ENCODE peak calls at places on chromosomes 11 and 22, in four cellular contexts. One of them, this sample, is unnamed. For H3K36me3, the result is how much of the 10 kb centered on the place peaks cover.

GRCh38 chr11:47186937-47187681 is 875 bp upstream of the PACSIN3 start:
- DNase-seq in pancreas: peak
- DNase-seq in Karpas-422: peak
- DNase-seq in prostate gland: no peak
- DNase-seq in this sample: peak

GRCh38 chr11:10394229-10395100 is 60.6 kb upstream of the AMPD3 start:
- DNase-seq in pancreas: no peak
- DNase-seq in prostate gland: no peak
- DNase-seq in Karpas-422: no peak
- DNase-seq in this sample: peak

GRCh38 chr11:17386331-17387084 is 2.0 kb downstream of the KCNJ11 start:
- DNase-seq in pancreas: peak
- DNase-seq in prostate gland: no peak
- DNase-seq in Karpas-422: peak
- DNase-seq in this sample: peak

GRCh38 chr11:29432719-29433325 is 584.0 kb downstream of the KCNA4 start:
- DNase-seq in Karpas-422: peak
- DNase-seq in pancreas: no peak
- DNase-seq in prostate gland: no peak
- DNase-seq in this sample: no peak

GRCh38 chr11:19164230-19164855 is 37.4 kb downstream of the CSRP3 start:
- DNase-seq in prostate gland: no peak
- DNase-seq in pancreas: no peak
- DNase-seq in Karpas-422: no peak
- DNase-seq in this sample: no peak

GRCh38 chr11:125112235-125112604 is 794 bp upstream of the TMEM218 start:
- DNase-seq in Karpas-422: no peak
- DNase-seq in pancreas: no peak
- DNase-seq in prostate gland: no peak
- DNase-seq in this sample: no peak

GRCh38 chr22:26103023-26103422 is 66.2 kb upstream of the SEZ6L start:
- DNase-seq in prostate gland: no peak
- DNase-seq in pancreas: no peak
- DNase-seq in Karpas-422: no peak
- DNase-seq in this sample: no peak

GRCh38 chr11:28529540-28530410 is 421.6 kb downstream of the METTL15 start:
- DNase-seq in pancreas: no peak
- DNase-seq in Karpas-422: peak
- DNase-seq in prostate gland: peak
- DNase-seq in this sample: peak

GRCh38 chr22:24208012-24208749 is 26.9 kb downstream of the SUSD2 start:
- DNase-seq in prostate gland: peak
- DNase-seq in Karpas-422: no peak
- DNase-seq in pancreas: no peak
- DNase-seq in this sample: peak

GRCh38 chr11:126989942-126990715 is 10.4 kb downstream of the KIRREL3 start:
- DNase-seq in Karpas-422: peak
- DNase-seq in pancreas: peak
- DNase-seq in prostate gland: peak
- DNase-seq in this sample: peak

GRCh38 chr22:23790819-23791736 is 4.3 kb downstream of the SMARCB1 start:
- DNase-seq in prostate gland: no peak
- DNase-seq in Karpas-422: no peak
- DNase-seq in pancreas: no peak
- DNase-seq in this sample: no peak

GRCh38 chr22:38414009-38414395 is 41.0 kb downstream of the KCNJ4 start:
- DNase-seq in prostate gland: no peak
- DNase-seq in Karpas-422: peak
- DNase-seq in pancreas: peak
- DNase-seq in this sample: no peak

GRCh38 chr22:42179616-42180015 is 49.0 kb upstream of the CYP2D6 start:
- DNase-seq in prostate gland: no peak
- DNase-seq in Karpas-422: no peak
- DNase-seq in pancreas: no peak
- DNase-seq in this sample: no peak

GRCh38 chr22:25928038-25928437 is 186.1 kb downstream of the MYO18B start:
- DNase-seq in prostate gland: no peak
- DNase-seq in pancreas: no peak
- DNase-seq in Karpas-422: no peak
- DNase-seq in this sample: no peak

GRCh38 chr22:22691055-22691454 is 46.6 kb downstream of the GGTLC2 start:
- DNase-seq in pancreas: no peak
- DNase-seq in prostate gland: no peak
- DNase-seq in Karpas-422: no peak
- DNase-seq in this sample: no peak

GRCh38 chr22:17119481-17120202 is 1.5 kb downstream of the TMEM121B start:
- DNase-seq in prostate gland: no peak
- DNase-seq in pancreas: peak
- DNase-seq in Karpas-422: peak
- DNase-seq in this sample: no peak

GRCh38 chr11:102603091-102603490 is 22.0 kb downstream of the MMP20 start:
- DNase-seq in Karpas-422: no peak
- DNase-seq in prostate gland: peak
- DNase-seq in pancreas: no peak
- DNase-seq in this sample: peak

GRCh38 chr11:75474878-75475766 is 42.1 kb upstream of the KLHL35 start:
- DNase-seq in prostate gland: no peak
- DNase-seq in Karpas-422: peak
- DNase-seq in pancreas: no peak
- DNase-seq in this sample: peak

GRCh38 chr11:118883368-118884071 is at the start of gene CXCR5:
- DNase-seq in pancreas: no peak
- DNase-seq in prostate gland: no peak
- DNase-seq in Karpas-422: peak
- DNase-seq in this sample: no peak

GRCh38 chr11:34632105-34632780 is 11.3 kb downstream of the EHF start:
- DNase-seq in prostate gland: peak
- DNase-seq in Karpas-422: no peak
- DNase-seq in pancreas: peak
- DNase-seq in this sample: no peak

GRCh38 chr11:69657911-69658605 is 17.1 kb downstream of the LTO1 start:
- DNase-seq in pancreas: no peak
- DNase-seq in Karpas-422: no peak
- DNase-seq in prostate gland: no peak
- DNase-seq in this sample: peak

GRCh38 chr11:86301742-86302091 is 323 bp upstream of the HIKESHI start:
- DNase-seq in pancreas: no peak
- DNase-seq in prostate gland: no peak
- DNase-seq in Karpas-422: no peak
- DNase-seq in this sample: no peak

GRCh38 chr11:96342971-96343711 is at the start of gene MAML2:
- DNase-seq in prostate gland: peak
- DNase-seq in Karpas-422: peak
- DNase-seq in pancreas: peak
- DNase-seq in this sample: peak

GRCh38 chr11:80462211-80462610 is 1021.4 kb upstream of the TENM4 start:
- DNase-seq in Karpas-422: no peak
- DNase-seq in prostate gland: no peak
- DNase-seq in pancreas: no peak
- DNase-seq in this sample: no peak

GRCh38 chr11:69003866-69004311 is 9.2 kb downstream of the MRGPRF start:
- DNase-seq in pancreas: no peak
- DNase-seq in Karpas-422: no peak
- DNase-seq in prostate gland: no peak
- DNase-seq in this sample: peak

GRCh38 chr22:46030241-46030880 is 53.4 kb upstream of the WNT7B start:
- DNase-seq in pancreas: peak
- DNase-seq in Karpas-422: no peak
- DNase-seq in prostate gland: no peak
- DNase-seq in this sample: no peak

GRCh38 chr11:75565221-75565814 is 3.3 kb downstream of the SERPINH1 start:
- DNase-seq in prostate gland: no peak
- DNase-seq in pancreas: no peak
- DNase-seq in Karpas-422: no peak
- DNase-seq in this sample: no peak

GRCh38 chr11:44531116-44531504 is 34.4 kb upstream of the CD82 start:
- DNase-seq in prostate gland: no peak
- DNase-seq in pancreas: no peak
- DNase-seq in Karpas-422: no peak
- DNase-seq in this sample: no peak

GRCh38 chr11:296976-297665 is 2.2 kb downstream of the IFITM5 start:
- DNase-seq in Karpas-422: no peak
- DNase-seq in prostate gland: no peak
- DNase-seq in pancreas: peak
- DNase-seq in this sample: no peak

GRCh38 chr11:30917859-30918478 is 331.8 kb upstream of the MPPED2 start:
- DNase-seq in pancreas: no peak
- DNase-seq in Karpas-422: peak
- DNase-seq in prostate gland: peak
- DNase-seq in this sample: peak

GRCh38 chr11:61378713-61379313 is 13.6 kb upstream of the TMEM216 start:
- DNase-seq in prostate gland: peak
- DNase-seq in pancreas: no peak
- DNase-seq in Karpas-422: no peak
- DNase-seq in this sample: no peak

GRCh38 chr22:41579297-41579996 is 10.2 kb downstream of the PMM1 start:
- DNase-seq in pancreas: no peak
- DNase-seq in prostate gland: no peak
- DNase-seq in Karpas-422: no peak
- DNase-seq in this sample: no peak

GRCh38 chr11:8934735-8935478 is 2.2 kb upstream of the C11orf16 start:
- DNase-seq in pancreas: no peak
- DNase-seq in prostate gland: no peak
- DNase-seq in Karpas-422: no peak
- DNase-seq in this sample: peak

GRCh38 chr22:20459152-20459542 is 21.5 kb upstream of the SCARF2 start:
- DNase-seq in prostate gland: no peak
- DNase-seq in Karpas-422: no peak
- DNase-seq in pancreas: no peak
- DNase-seq in this sample: no peak

GRCh38 chr11:116420770-116421528 is 351.8 kb downstream of the BUD13 start:
- DNase-seq in prostate gland: no peak
- DNase-seq in Karpas-422: no peak
- DNase-seq in pancreas: no peak
- DNase-seq in this sample: no peak

GRCh38 chr11:3036419-3036818 is 20.8 kb downstream of the CARS1 start:
- DNase-seq in Karpas-422: no peak
- DNase-seq in pancreas: no peak
- DNase-seq in prostate gland: no peak
- DNase-seq in this sample: no peak
- H3K36me3 ChIP-seq in Karpas-422: under half
- H3K36me3 ChIP-seq in pancreas: under half
- H3K36me3 ChIP-seq in prostate gland: under half
- H3K36me3 ChIP-seq in this sample: under half

GRCh38 chr11:72102631-72102945 is 509 bp downstream of the LAMTOR1 start:
- DNase-seq in Karpas-422: no peak
- DNase-seq in prostate gland: no peak
- DNase-seq in pancreas: no peak
- DNase-seq in this sample: no peak

GRCh38 chr11:72100462-72100861 is 2.6 kb downstream of the LAMTOR1 start:
- DNase-seq in Karpas-422: no peak
- DNase-seq in pancreas: no peak
- DNase-seq in prostate gland: no peak
- DNase-seq in this sample: no peak

GRCh38 chr11:72098741-72099140 is 4.4 kb downstream of the LAMTOR1 start:
- DNase-seq in prostate gland: no peak
- DNase-seq in pancreas: no peak
- DNase-seq in Karpas-422: no peak
- DNase-seq in this sample: no peak

GRCh38 chr11:72102162-72102561 is 935 bp downstream of the LAMTOR1 start:
- DNase-seq in prostate gland: no peak
- DNase-seq in pancreas: no peak
- DNase-seq in Karpas-422: no peak
- DNase-seq in this sample: no peak

GRCh38 chr11:72100009-72100408 is 3.1 kb downstream of the LAMTOR1 start:
- DNase-seq in pancreas: no peak
- DNase-seq in prostate gland: no peak
- DNase-seq in Karpas-422: no peak
- DNase-seq in this sample: no peak
- H3K36me3 ChIP-seq in pancreas: under half
- H3K36me3 ChIP-seq in prostate gland: under half
- H3K36me3 ChIP-seq in Karpas-422: under half
- H3K36me3 ChIP-seq in this sample: under half

GRCh38 chr22:31441652-31442051 is 42.2 kb downstream of the DRG1 start:
- DNase-seq in Karpas-422: no peak
- DNase-seq in pancreas: no peak
- DNase-seq in prostate gland: no peak
- DNase-seq in this sample: no peak
- H3K36me3 ChIP-seq in Karpas-422: half or more
- H3K36me3 ChIP-seq in pancreas: under half
- H3K36me3 ChIP-seq in prostate gland: under half
- H3K36me3 ChIP-seq in this sample: under half

GRCh38 chr11:90208857-90209256 is 14.0 kb downstream of the CHORDC1 start:
- DNase-seq in Karpas-422: no peak
- DNase-seq in pancreas: no peak
- DNase-seq in prostate gland: no peak
- DNase-seq in this sample: no peak

GRCh38 chr11:90204407-90204806 is 18.4 kb downstream of the CHORDC1 start:
- DNase-seq in prostate gland: no peak
- DNase-seq in pancreas: no peak
- DNase-seq in Karpas-422: no peak
- DNase-seq in this sample: no peak

GRCh38 chr11:90202342-90202741 is 20.5 kb downstream of the CHORDC1 start:
- DNase-seq in prostate gland: no peak
- DNase-seq in pancreas: no peak
- DNase-seq in Karpas-422: no peak
- DNase-seq in this sample: no peak

DNA sequence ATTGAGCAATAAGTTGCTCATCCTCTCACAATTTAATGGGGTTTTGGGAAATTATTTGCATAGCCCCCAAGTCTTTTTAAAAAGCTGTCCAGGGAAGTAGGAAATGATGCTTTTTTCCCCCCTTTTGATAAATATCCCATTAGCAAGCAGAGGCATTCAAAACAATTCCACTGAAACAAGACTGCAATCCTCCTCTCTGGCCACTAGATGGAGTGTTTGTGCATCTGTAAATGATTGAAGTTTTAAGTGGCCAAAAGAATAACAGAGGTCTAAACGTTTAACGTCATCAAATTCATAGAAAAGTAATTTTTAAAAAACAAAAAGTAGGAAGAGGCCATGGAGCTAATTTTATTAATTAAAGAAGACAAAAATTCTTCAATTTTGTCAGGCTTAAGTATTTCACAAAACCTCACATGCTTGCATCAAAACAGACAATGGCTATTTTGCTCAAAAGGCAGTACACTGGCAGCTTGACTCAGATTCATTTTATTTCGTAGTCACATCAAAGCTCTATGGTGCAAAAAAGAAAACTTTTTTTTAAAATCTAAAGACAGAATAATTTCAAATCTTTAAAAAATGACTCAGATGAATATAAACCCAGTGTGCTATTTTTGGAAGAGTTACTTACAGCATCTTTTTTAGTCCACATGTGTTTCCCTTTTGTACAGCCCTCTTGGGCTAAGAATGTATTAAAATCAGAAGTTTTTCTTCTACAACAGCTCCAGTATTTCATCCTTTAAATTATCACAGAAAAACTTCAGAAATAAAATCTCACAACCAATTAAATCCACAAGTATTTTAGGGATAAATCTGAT is 17.8 kb downstream of the CHORDC1 start:
- DNase-seq in pancreas: no peak
- DNase-seq in Karpas-422: peak
- DNase-seq in prostate gland: no peak
- DNase-seq in this sample: peak
- H3K36me3 ChIP-seq in pancreas: under half
- H3K36me3 ChIP-seq in Karpas-422: half or more
- H3K36me3 ChIP-seq in prostate gland: under half
- H3K36me3 ChIP-seq in this sample: under half

GRCh38 chr22:50192825-50193204 is 7.1 kb downstream of the TRABD start:
- DNase-seq in Karpas-422: no peak
- DNase-seq in pancreas: peak
- DNase-seq in prostate gland: no peak
- DNase-seq in this sample: no peak
- H3K36me3 ChIP-seq in Karpas-422: under half
- H3K36me3 ChIP-seq in pancreas: under half
- H3K36me3 ChIP-seq in prostate gland: under half
- H3K36me3 ChIP-seq in this sample: under half

This sample was measured in Caco-2.